ENCODE peak calls at places on chromosomes 4 and X, in nine cellular contexts. O is lower lobe of right lung, T is omental fat pad, E is HEK293T, W is LoVo, Z is aorta, I is T-cell, Q is H9, V is C1 segment of cervical spinal cord. X is an unnamed sample.

GRCh38 chrX:19046343-19047215 is 62.7 kb upstream of the PHKA2 start:
- DNase-seq in T (no peak), W (peak), Q (no peak), Z (no peak), E (no peak), O (no peak), I (no peak), V (no peak), X (peak)

GRCh38 chrX:72169008-72169728 is 12.4 kb upstream of the PIN4 start:
- DNase-seq in I (peak), W (peak), O (no peak), V (no peak), Z (no peak), Q (no peak), T (no peak), E (no peak), X (peak)

GRCh38 chrX:79366556-79366887 is 612 bp downstream of the ITM2A start:
- DNase-seq in I (no peak), O (no peak), Q (no peak), W (no peak), Z (no peak), E (no peak), V (no peak), T (no peak), X (no peak)

GRCh38 chr4:152269448-152270191 is 266.3 kb downstream of the FBXW7 start:
- DNase-seq in I (no peak), W (no peak), O (no peak), E (no peak), T (no peak), V (no peak), Z (no peak), Q (no peak), X (no peak)

GRCh38 chr4:176189891-176190795 is 5.2 kb downstream of the SPATA4 start:
- DNase-seq in W (no peak), Z (no peak), O (no peak), E (no peak), I (no peak), T (no peak), Q (no peak), V (no peak), X (no peak)

GRCh38 chrX:123399709-123400108 is 215.6 kb downstream of the GRIA3 start:
- DNase-seq in W (no peak), I (no peak), T (no peak), Q (no peak), Z (no peak), E (no peak), V (no peak), O (no peak), X (peak)

GRCh38 chr4:93878566-93878965 is 50.0 kb downstream of the ATOH1 start:
- DNase-seq in E (no peak), Z (no peak), O (no peak), W (no peak), V (no peak), Q (no peak), T (no peak), I (no peak), X (no peak)

GRCh38 chr4:140595065-140595464 is 26.3 kb upstream of the UCP1 start:
- DNase-seq in I (no peak), V (no peak), Q (peak), T (no peak), Z (no peak), O (no peak), W (peak), E (peak), X (peak)

GRCh38 chr4:23213198-23213597 is 520.5 kb downstream of the GBA3 start:
- DNase-seq in V (no peak), Q (no peak), T (no peak), E (no peak), Z (no peak), I (no peak), O (no peak), W (no peak), X (no peak)

GRCh38 chr4:108375434-108375833 is 206.7 kb upstream of the LEF1 start:
- DNase-seq in V (no peak), Q (no peak), O (no peak), Z (no peak), E (no peak), T (no peak), W (no peak), I (no peak), X (no peak)

GRCh38 chr4:158604369-158604768 is 67.3 kb downstream of the C4orf46 start:
- DNase-seq in I (no peak), Q (no peak), T (no peak), V (no peak), E (no peak), W (no peak), Z (no peak), O (no peak), X (no peak)

GRCh38 chrX:55142206-55142918 is 53.5 kb downstream of the PAGE2 start:
- DNase-seq in Z (no peak), I (no peak), T (no peak), V (no peak), W (no peak), O (no peak), Q (no peak), E (no peak), X (no peak)

GRCh38 chrX:1380672-1381233 is 11.2 kb downstream of the SLC25A6 start:
- DNase-seq in Z (peak), O (peak), E (no peak), W (no peak), V (no peak), I (no peak), Q (peak), T (no peak), X (no peak)

GRCh38 chr4:107863850-107864371 is 39.2 kb downstream of the SGMS2 start:
- DNase-seq in I (no peak), Q (no peak), O (no peak), E (peak), W (peak), V (no peak), Z (no peak), T (no peak), X (peak)

GRCh38 chrX:1686642-1687041 is 71.8 kb downstream of the ASMT start:
- DNase-seq in Q (no peak), Z (no peak), O (no peak), I (no peak), V (no peak), W (no peak), T (no peak), E (no peak), X (no peak)

GRCh38 chr4:38266616-38267015 is 306.4 kb downstream of the PTTG2 start:
- DNase-seq in V (no peak), O (no peak), Q (no peak), W (peak), Z (no peak), T (no peak), I (no peak), E (no peak), X (peak)

GRCh38 chr4:101114936-101115372 is 232.4 kb downstream of the PPP3CA start:
- DNase-seq in E (no peak), W (peak), T (no peak), Z (no peak), I (no peak), V (no peak), Q (peak), O (no peak), X (peak)

GRCh38 chr4:153765836-153766235 is 6.0 kb upstream of the RNF175 start:
- DNase-seq in V (no peak), O (no peak), Q (no peak), T (no peak), E (no peak), I (no peak), Z (no peak), W (no peak), X (no peak)

GRCh38 chr4:63922146-63922545 is 487.1 kb downstream of the TECRL start:
- DNase-seq in O (no peak), V (no peak), T (no peak), Q (no peak), E (no peak), W (no peak), Z (no peak), I (no peak), X (no peak)

GRCh38 chr4:133149932-133150642 is 993 bp downstream of the PCDH10 start:
- DNase-seq in Z (no peak), Q (peak), T (no peak), I (no peak), O (no peak), W (no peak), V (no peak), E (no peak), X (no peak)

GRCh38 chrX:18890724-18891560 is 93.0 kb downstream of the PHKA2 start:
- DNase-seq in Z (no peak), T (no peak), O (no peak), W (no peak), Q (no peak), E (no peak), V (no peak), I (no peak), X (no peak)

GRCh38 chr4:80538276-80538926 is 202.9 kb downstream of the CFAP299 start:
- DNase-seq in T (no peak), Z (no peak), Q (no peak), E (no peak), W (no peak), O (no peak), I (no peak), V (no peak), X (peak)

GRCh38 chr4:186472948-186473347 is 82.4 kb downstream of the MTNR1A start:
- DNase-seq in W (peak), E (peak), O (no peak), V (no peak), Q (peak), T (no peak), I (no peak), Z (no peak), X (peak)

GRCh38 chrX:43655961-43656494 is at the start of gene MAOA:
- DNase-seq in E (no peak), Z (peak), I (peak), Q (peak), W (peak), O (peak), V (peak), T (peak), X (peak)

GRCh38 chr4:140789752-140790151 is 33.6 kb upstream of the TBC1D9 start:
- DNase-seq in E (no peak), I (no peak), Z (no peak), W (no peak), O (no peak), Q (no peak), V (no peak), T (no peak), X (peak)

GRCh38 chr4:142265536-142265935 is 580.6 kb downstream of the INPP4B start:
- DNase-seq in O (no peak), Z (no peak), V (no peak), Q (no peak), T (no peak), I (no peak), W (peak), E (no peak), X (peak)

GRCh38 chr4:15001248-15001824 is 945 bp upstream of the CPEB2 start:
- DNase-seq in Q (no peak), V (peak), I (peak), O (peak), W (peak), E (peak), T (peak), Z (peak), X (peak)

GRCh38 chr4:14294611-14295010 is 667.1 kb upstream of the BOD1L1 start:
- DNase-seq in E (no peak), V (no peak), Z (no peak), O (no peak), Q (no peak), W (no peak), T (no peak), I (no peak), X (no peak)

GRCh38 chr4:577499-578450 is 1.7 kb upstream of the TMEM271 start:
- DNase-seq in O (no peak), T (no peak), I (no peak), E (no peak), V (no peak), W (no peak), Q (peak), Z (peak), X (peak)

GRCh38 chr4:119233750-119234149 is 21.2 kb downstream of the USP53 start:
- DNase-seq in Z (no peak), I (no peak), Q (no peak), T (no peak), V (no peak), W (no peak), E (no peak), O (no peak), X (no peak)

X was measured in bronchial epithelial cell.